ENCODE peak calls at places on chromosomes 1 and 21, in four cellular contexts. V, R, S and Y are unnamed samples.

GRCh38 chr1:6523566-6523965 is 30.7 kb downstream of the NOL9 start:
- DNase-seq in V (peak; percentile 37), R (peak; percentile 64), S (no peak), Y (no peak)

GRCh38 chr1:231534703-231535159 is 6.3 kb downstream of the TSNAX start:
- DNase-seq in V (no peak), S (no peak), R (no peak), Y (no peak)

GRCh38 chr1:85846706-85847105 is 138.5 kb upstream of the ZNHIT6 start:
- DNase-seq in V (no peak), R (no peak), S (no peak), Y (no peak)

GRCh38 chr1:175820456-175820855 is 77.1 kb upstream of the TNR start:
- DNase-seq in V (no peak), R (no peak), S (no peak), Y (no peak)

GRCh38 chr1:81682490-81682889 is 118.2 kb upstream of the ADGRL2 start:
- DNase-seq in R (no peak), S (no peak), V (peak; percentile 39), Y (no peak)

GRCh38 chr1:228352677-228353481 is 53.8 kb downstream of the TRIM11 start:
- DNase-seq in S (peak; percentile 14), V (no peak), R (no peak), Y (peak; percentile 15)

GRCh38 chr21:34536820-34537219 is 24.8 kb upstream of the KCNE1 start:
- DNase-seq in V (peak; percentile 59), R (no peak), S (no peak), Y (no peak)

GRCh38 chr1:110216844-110217444 is 6.8 kb downstream of the KCNC4 start:
- DNase-seq in R (no peak), V (no peak), S (no peak), Y (no peak)

GRCh38 chr21:46110499-46111192 is 12.7 kb downstream of the COL6A2 start:
- DNase-seq in V (no peak), S (peak; percentile 25), R (no peak), Y (peak; percentile 79)

GRCh38 chr21:46118305-46118870 is 20.5 kb downstream of the COL6A2 start:
- DNase-seq in S (no peak), V (no peak), R (no peak), Y (peak; percentile 4)

GRCh38 chr1:119713538-119714456 is 2.1 kb downstream of the PHGDH start:
- DNase-seq in V (peak; percentile 24), R (no peak), S (no peak), Y (no peak)

GRCh38 chr1:54818461-54819194 is 17.5 kb upstream of the TTC22 start:
- DNase-seq in V (no peak), R (no peak), S (no peak), Y (no peak)

GRCh38 chr1:197178998-197179397 is 32.5 kb upstream of the ASPM start:
- DNase-seq in S (no peak), R (no peak), V (peak; percentile 74), Y (no peak)

GRCh38 chr1:212215910-212216309 is 69.3 kb upstream of the PPP2R5A start:
- DNase-seq in R (no peak), V (no peak), S (no peak), Y (no peak)

GRCh38 chr1:1861339-1861730 is 29.6 kb downstream of the GNB1 start:
- DNase-seq in V (no peak), R (no peak), S (no peak), Y (peak; percentile 33)

GRCh38 chr1:186841599-186841998 is 12.8 kb downstream of the PLA2G4A start:
- DNase-seq in R (no peak), S (no peak), V (peak; percentile 9), Y (no peak)

GRCh38 chr1:112245114-112245513 is 150.9 kb upstream of the CTTNBP2NL start:
- DNase-seq in R (no peak), V (no peak), S (no peak), Y (no peak)

GRCh38 chr1:32754282-32755097 is 51.9 kb upstream of the SYNC start:
- DNase-seq in S (no peak), R (no peak), V (peak; percentile 42), Y (no peak)

GRCh38 chr1:67834246-67834877 is 1.1 kb upstream of the GNG12 start:
- DNase-seq in S (no peak), V (no peak), R (no peak), Y (no peak)

GRCh38 chr1:108537976-108538375 is 21.9 kb upstream of the EEIG2 start:
- DNase-seq in R (no peak), S (no peak), V (no peak), Y (no peak)

GRCh38 chr1:90964444-90965035 is 57.3 kb downstream of the ZNF644 start:
- DNase-seq in V (peak; percentile 21), R (no peak), S (no peak), Y (no peak)

GRCh38 chr1:165842363-165843129 is 15.1 kb downstream of the UCK2 start:
- DNase-seq in R (no peak), V (peak; percentile 37), S (no peak), Y (no peak)

GRCh38 chr21:34959607-34960006 is 89.5 kb downstream of the RUNX1 start:
- DNase-seq in V (no peak), R (no peak), S (no peak), Y (no peak)

GRCh38 chr1:92851729-92852128 is 19.9 kb downstream of the RPL5 start:
- DNase-seq in S (no peak), R (no peak), V (no peak), Y (no peak)

GRCh38 chr1:92855236-92855635 is 23.4 kb downstream of the RPL5 start:
- DNase-seq in S (no peak), R (no peak), V (no peak), Y (no peak)

GRCh38 chr1:92853299-92853698 is 21.5 kb downstream of the RPL5 start:
- DNase-seq in R (no peak), V (no peak), S (no peak), Y (no peak)

GRCh38 chr1:92857817-92858216 is 26.0 kb downstream of the RPL5 start:
- DNase-seq in R (no peak), S (no peak), V (no peak), Y (no peak)

DNA sequence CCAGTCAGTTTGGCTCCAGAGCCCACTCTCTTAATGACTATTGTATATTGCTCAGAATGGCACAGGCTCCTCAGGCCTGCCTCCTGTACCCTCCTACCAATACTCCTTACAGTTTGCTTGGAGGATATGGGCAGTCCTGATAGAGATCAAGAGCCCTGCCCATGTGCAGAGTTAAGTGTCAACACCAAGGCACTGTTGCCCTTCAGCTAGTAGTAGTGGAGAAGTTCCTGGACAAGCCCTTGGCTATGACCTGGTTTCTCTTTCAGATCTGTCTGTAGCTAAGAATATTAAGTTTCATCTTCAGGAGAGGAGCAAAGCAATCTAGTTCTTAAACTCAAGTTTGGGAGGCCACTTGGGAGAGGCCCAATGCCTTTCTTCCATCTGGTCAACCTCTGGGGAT is 22.5 kb downstream of the RPL5 start:
- DNase-seq in V (no peak), R (no peak), S (no peak), Y (no peak)
- H3K27ac ChIP-seq in V (no peak overlapping the region), R (no peak overlapping the region), S (no peak overlapping the region), Y (no peak overlapping the region)

DNA sequence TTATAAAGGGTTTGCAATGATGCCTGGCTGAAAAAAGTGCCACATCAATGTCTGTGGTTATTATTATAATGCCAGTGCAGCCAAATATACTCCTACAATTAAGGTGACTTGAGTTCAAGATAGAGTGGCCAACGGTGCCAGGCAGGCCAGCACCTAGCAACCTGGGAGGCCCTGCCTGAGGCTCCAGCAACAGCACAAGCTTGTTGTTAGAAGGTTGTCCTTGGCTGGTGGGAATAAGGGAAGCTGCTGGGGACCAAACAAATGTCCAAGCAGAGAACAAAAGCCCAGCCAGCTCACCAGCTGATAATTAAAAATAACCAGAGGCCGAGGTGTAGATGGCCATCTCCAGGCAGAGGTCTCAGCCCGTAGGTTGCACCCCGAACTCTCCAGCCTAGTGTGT is 2.0 kb downstream of the TMPRSS2 start:
- DNase-seq in V (no peak), S (no peak), R (no peak), Y (no peak)
- H3K4me3 ChIP-seq in V (no peak overlapping the region), S (no peak overlapping the region), R (no peak overlapping the region), Y (no peak overlapping the region)

GRCh38 chr21:33201945-33202344 is 27.8 kb upstream of the IFNAR2 start:
- DNase-seq in R (no peak), V (no peak), S (no peak), Y (no peak)
- H3K4me1 ChIP-seq in R (peaks cover 41% of the 10 kb centered on the region), V (peaks cover 10% of the 10 kb centered on the region), S (peaks cover 18% of the 10 kb centered on the region), Y (peaks cover 37% of the 10 kb centered on the region)

DNA sequence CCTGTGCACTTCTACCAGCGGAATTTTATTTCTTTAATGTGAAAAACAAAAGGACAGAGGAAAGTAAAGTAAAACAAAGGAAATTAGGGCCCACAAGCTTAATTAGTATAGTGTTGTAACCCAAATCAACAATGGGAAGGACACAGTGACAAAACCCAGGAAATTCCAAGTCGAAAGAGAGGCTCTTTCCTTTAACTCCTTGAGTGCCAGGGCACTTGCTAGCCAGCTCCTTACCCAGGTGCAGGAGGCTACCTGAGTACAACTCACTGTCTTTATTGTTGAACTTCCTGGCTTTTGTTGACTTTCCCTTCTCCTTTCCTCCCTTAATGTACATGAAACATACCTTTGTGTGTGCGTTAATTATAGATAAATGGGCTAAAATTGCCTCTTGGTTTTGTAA is 55.0 kb downstream of the PEX14 start:
- DNase-seq in V (no peak), R (no peak), S (no peak), Y (no peak)
- H3K27ac ChIP-seq in V (no peak overlapping the region), R (no peak overlapping the region), S (peak overlapping the region; percentile 88), Y (no peak overlapping the region)

GRCh38 chr21:43909736-43910455 is 44.9 kb downstream of the AGPAT3 start:
- DNase-seq in V (no peak), S (no peak), R (no peak), Y (no peak)

GRCh38 chr21:43905726-43906455 is 40.9 kb downstream of the AGPAT3 start:
- DNase-seq in V (no peak), R (no peak), S (no peak), Y (no peak)

GRCh38 chr21:43906585-43907370 is 41.8 kb downstream of the AGPAT3 start:
- DNase-seq in R (no peak), S (no peak), V (no peak), Y (no peak)

GRCh38 chr21:43908167-43908566 is 43.1 kb downstream of the AGPAT3 start:
- DNase-seq in S (no peak), R (no peak), V (no peak), Y (no peak)

GRCh38 chr21:43907751-43908150 is 42.7 kb downstream of the AGPAT3 start:
- DNase-seq in S (no peak), V (no peak), R (no peak), Y (no peak)
- H3K4me3 ChIP-seq in S (no peak overlapping the region), V (no peak overlapping the region), R (no peak overlapping the region), Y (no peak overlapping the region)

GRCh38 chr1:201426395-201427310 is 5.1 kb upstream of the TNNI1 start:
- DNase-seq in R (no peak), S (peak; percentile 78), V (no peak), Y (peak; percentile 36)
- H3K4me1 ChIP-seq in R (no peaks in the 10 kb centered on the region), S (peaks cover 34% of the 10 kb centered on the region), V (no peaks in the 10 kb centered on the region), Y (peaks cover 9% of the 10 kb centered on the region)

DNA sequence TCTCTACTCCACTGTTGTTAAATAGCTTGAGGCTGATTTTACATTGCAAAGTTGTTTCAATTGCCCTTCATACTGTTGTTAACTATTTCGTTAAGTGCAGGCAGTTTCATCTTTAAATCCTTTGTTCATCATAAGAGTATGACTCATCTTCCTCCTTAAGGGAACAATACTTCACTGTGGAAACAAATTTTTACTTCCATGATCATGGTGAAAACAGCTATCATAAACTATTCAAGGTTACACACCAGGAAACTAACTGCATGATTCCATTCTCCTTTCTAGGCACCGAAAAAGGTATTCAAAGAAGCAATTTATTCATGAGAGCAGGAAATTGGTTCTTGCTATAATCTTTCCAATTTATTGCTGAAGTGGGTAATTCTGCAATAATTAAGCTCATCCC is 593.2 kb downstream of the LRRIQ3 start:
- DNase-seq in R (no peak), S (no peak), V (no peak), Y (no peak)
- H3K27ac ChIP-seq in R (no peak overlapping the region), S (no peak overlapping the region), V (no peak overlapping the region), Y (no peak overlapping the region)